ENCODE peak calls at places on chromosomes 16 and 17, in five cellular contexts. M is smooth muscle cell of the brain vasculature; T is stimulated activated effector memory CD8-positive, alpha-beta T cell treated with anti-CD3 and anti-CD28 coated beads, Interleukin-12 subunit alpha, Interleukin-12 subunit beta, amount 100 ng/mL, for 72 hours; A is T-helper 1 cell; Z is astrocyte of the cerebellum. N is an unnamed sample.

GRCh38 chr17:9236286-9237052 is 215.2 kb downstream of the NTN1 start:
- DNase-seq in T (no peak), Z (peak; percentile 60), A (no peak), M (no peak), N (no peak)

GRCh38 chr17:82387577-82388106 is 16.1 kb downstream of the UTS2R start:
- DNase-seq in Z (no peak), A (no peak), M (no peak), T (no peak), N (no peak)

GRCh38 chr17:74389094-74389753 is 21.9 kb downstream of the GPR142 start:
- DNase-seq in M (no peak), Z (no peak), T (no peak), A (no peak), N (no peak)

GRCh38 chr17:16916557-16916920 is 55.4 kb downstream of the TNFRSF13B start:
- DNase-seq in A (no peak), M (no peak), Z (no peak), T (no peak), N (no peak)

GRCh38 chr17:80760501-80760900 is 215.9 kb downstream of the RPTOR start:
- DNase-seq in M (no peak), A (no peak), Z (no peak), T (no peak), N (no peak)

GRCh38 chr16:85072947-85073346 is 39.3 kb downstream of the CIBAR2 start:
- DNase-seq in A (no peak), T (no peak), Z (no peak), M (no peak), N (no peak)

GRCh38 chr16:50742521-50743150 is 750 bp downstream of the CYLD start:
- DNase-seq in T (no peak), Z (peak; percentile 31), A (no peak), M (no peak), N (peak; percentile 48)

GRCh38 chr17:1931759-1932579 is 93.2 kb downstream of the RTN4RL1 start:
- DNase-seq in A (no peak), Z (peak; percentile 65), T (no peak), M (no peak), N (no peak)

GRCh38 chr16:18941471-18941870 is 15.3 kb upstream of the SMG1 start:
- DNase-seq in T (no peak), M (no peak), Z (no peak), A (no peak), N (no peak)

GRCh38 chr17:73196500-73196899 is 3.6 kb downstream of the COG1 start:
- DNase-seq in A (no peak), Z (no peak), M (no peak), T (no peak), N (no peak)

GRCh38 chr16:85029413-85029794 is 1.8 kb downstream of the KIAA0513 start:
- DNase-seq in T (peak; percentile 35), M (no peak), A (peak; percentile 17), Z (no peak), N (peak; percentile 52)

GRCh38 chr17:80986816-80987480 is 4.7 kb upstream of the CHMP6 start:
- DNase-seq in T (no peak), M (no peak), Z (no peak), A (no peak), N (no peak)

GRCh38 chr17:57454729-57455062 is 198.4 kb downstream of the MSI2 start:
- DNase-seq in Z (no peak), A (no peak), M (no peak), T (no peak), N (no peak)

N was measured in T-helper 9 cell.